ENCODE peak calls at places on chromosome 2, in ten cellular contexts. R is CD8-positive, alpha-beta T cell; V is suprapubic skin; X is tibial nerve; E is right lobe of liver; D is A549; H is Peyer's patch; Y is fibroblast of lung; J is spleen; K is cardiac muscle cell. L is an unnamed sample. For H3K4me1, the result is how much of the 10 kb centered on the place peaks cover.

GRCh38 chr2:127589358-127589757 is 53.9 kb downstream of the MYO7B start:
- DNase-seq in H (peak), J (peak), Y (no peak), K (no peak), V (peak), X (no peak), E (peak), D (no peak), R (no peak), L (no peak)

GRCh38 chr2:157725856-157726255 is 97.2 kb upstream of the ACVR1C start:
- DNase-seq in K (no peak), D (no peak), V (no peak), R (no peak), X (no peak), J (no peak), Y (peak), E (no peak), H (no peak), L (peak)

GRCh38 chr2:18611604-18612003 is 22.2 kb upstream of the NT5C1B start:
- DNase-seq in H (no peak), R (no peak), V (no peak), E (peak), X (no peak), J (no peak), D (no peak), K (no peak), Y (no peak), L (no peak)

GRCh38 chr2:176653856-176654443 is 384.7 kb downstream of the MTX2 start:
- DNase-seq in E (peak), R (no peak), Y (peak), H (peak), X (peak), V (no peak), D (peak), K (peak), J (peak), L (peak)

GRCh38 chr2:160306985-160307384 is 106.9 kb upstream of the ITGB6 start:
- DNase-seq in V (no peak), K (peak), E (no peak), H (no peak), R (no peak), D (no peak), Y (peak), X (peak), J (no peak), L (no peak)

GRCh38 chr2:102606353-102606752 is 13.0 kb upstream of the SLC9A2 start:
- DNase-seq in K (no peak), D (peak), H (no peak), R (no peak), X (peak), Y (no peak), E (no peak), V (no peak), J (no peak), L (no peak)

GRCh38 chr2:218074031-218074430 is 5.0 kb downstream of the RUFY4 start:
- DNase-seq in V (no peak), D (peak), X (no peak), K (peak), E (peak), H (no peak), Y (no peak), J (peak), R (no peak), L (no peak)

GRCh38 chr2:222693837-222694236 is 22.4 kb downstream of the MOGAT1 start:
- DNase-seq in J (no peak), X (no peak), H (no peak), V (no peak), Y (peak), K (peak), E (no peak), R (no peak), D (peak), L (peak)

GRCh38 chr2:12712871-12713270 is 3.9 kb upstream of the TRIB2 start:
- DNase-seq in X (no peak), V (no peak), H (no peak), D (no peak), J (no peak), E (no peak), Y (peak), K (peak), R (no peak), L (no peak)

GRCh38 chr2:59888015-59888414 is 665.4 kb downstream of the BCL11A start:
- DNase-seq in H (peak), E (no peak), J (no peak), R (peak), D (no peak), Y (no peak), K (no peak), V (no peak), X (no peak), L (no peak)

GRCh38 chr2:122132292-122132691 is 376.8 kb downstream of the TSN start:
- DNase-seq in R (no peak), K (peak), E (no peak), H (no peak), V (no peak), D (no peak), J (no peak), Y (no peak), X (no peak), L (no peak)

GRCh38 chr2:127865926-127866325 is 8.0 kb upstream of the POLR2D start:
- DNase-seq in D (no peak), R (no peak), V (no peak), J (no peak), X (no peak), E (no peak), H (no peak), K (no peak), Y (no peak), L (no peak)

GRCh38 chr2:46537046-46537445 is 57.7 kb downstream of the TMEM247 start:
- DNase-seq in V (no peak), K (no peak), J (no peak), R (no peak), H (no peak), X (no peak), E (no peak), D (no peak), Y (no peak), L (no peak)

GRCh38 chr2:46534589-46534988 is 55.2 kb downstream of the TMEM247 start:
- DNase-seq in X (no peak), V (no peak), D (no peak), J (no peak), R (no peak), K (no peak), E (no peak), Y (no peak), H (no peak), L (no peak)

GRCh38 chr2:46538393-46538792 is 59.0 kb downstream of the TMEM247 start:
- DNase-seq in K (peak), R (no peak), J (no peak), X (peak), D (no peak), H (no peak), Y (peak), V (no peak), E (no peak), L (no peak)

GRCh38 chr2:46537624-46538023 is 58.3 kb downstream of the TMEM247 start:
- DNase-seq in E (no peak), D (no peak), K (peak), R (no peak), V (no peak), Y (peak), H (no peak), X (peak), J (no peak), L (no peak)

GRCh38 chr2:46535360-46535759 is 56.0 kb downstream of the TMEM247 start:
- DNase-seq in J (no peak), E (no peak), V (no peak), R (peak), X (no peak), K (no peak), H (peak), D (no peak), Y (no peak), L (no peak)
- H3K4me1 ChIP-seq in J (half or more), E (under half), V (under half), R (under half), X (under half), K (under half), H (under half), D (under half), Y (under half), L (under half)

GRCh38 chr2:86035883-86036789 is 69.5 kb downstream of the POLR1A start:
- DNase-seq in V (no peak), J (peak), H (peak), K (peak), E (peak), R (peak), Y (peak), D (no peak), X (peak), L (peak)
- H3K4me3 ChIP-seq in V (no peak), J (peak), H (no peak), K (no peak), E (no peak), R (peak), Y (no peak), D (no peak), X (no peak), L (no peak)

DNA sequence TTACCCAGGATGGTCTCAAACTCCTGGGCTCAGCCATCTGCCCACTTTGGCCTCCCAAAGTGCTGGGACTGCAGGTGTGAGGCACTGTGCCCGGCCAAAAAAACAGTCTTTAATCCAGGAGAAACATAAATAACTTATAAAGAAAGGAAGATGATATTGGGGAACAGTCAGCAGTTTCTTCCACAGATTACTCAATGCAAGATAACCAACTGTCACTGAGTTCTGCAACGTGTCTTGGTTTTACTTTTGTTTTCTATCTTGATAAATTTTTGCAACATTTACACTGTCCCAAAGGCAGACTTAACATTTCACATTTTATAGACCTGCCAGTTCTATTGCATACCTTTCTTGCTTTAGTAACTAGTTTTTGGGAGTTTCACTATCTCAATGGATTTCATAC is 71.1 kb downstream of the ANKRD44 start:
- DNase-seq in H (no peak), K (no peak), Y (no peak), R (no peak), D (no peak), X (no peak), E (no peak), J (no peak), V (no peak), L (no peak)
- H3K27ac ChIP-seq in H (peak), K (no peak), Y (no peak), R (peak), D (no peak), X (peak), E (no peak), J (peak), V (peak), L (no peak)

DNA sequence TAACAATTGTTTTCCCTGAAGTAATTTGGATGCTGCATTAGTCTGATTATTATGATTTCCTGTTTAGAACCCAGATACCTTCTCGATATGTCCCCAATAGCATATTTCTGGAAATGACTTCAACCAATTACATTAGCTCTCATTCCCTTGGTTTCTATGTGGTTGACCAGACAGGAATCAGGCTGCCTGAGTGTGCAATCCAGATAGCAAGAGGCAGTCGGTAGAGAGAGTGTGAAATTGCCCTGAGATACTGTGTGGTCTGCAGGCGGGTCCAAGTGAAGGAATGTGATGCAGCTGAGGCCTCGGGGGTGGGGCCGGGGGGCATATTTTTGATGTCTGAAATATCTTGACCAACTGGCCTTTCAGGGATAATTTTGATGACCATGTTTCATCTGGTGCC is 143.9 kb upstream of the ITGA6 start:
- DNase-seq in R (no peak), K (peak), D (no peak), H (no peak), V (no peak), J (no peak), E (no peak), X (no peak), Y (peak), L (peak)
- H3K4me1 ChIP-seq in R (under half), K (under half), D (under half), H (under half), V (under half), J (under half), E (under half), X (under half), Y (under half), L (under half)